ENCODE peak calls at places on chromosome 1, in four cellular contexts. Q is lower leg skin, H is NT2/D1, S is suprapubic skin. I is an unnamed sample.

GRCh38 chr1:235649722-235650163 is at the start of gene GNG4:
- DNase-seq in H (no peak), S (no peak), Q (peak), I (no peak)

GRCh38 chr1:13996334-13996733 is 296.3 kb downstream of the PRDM2 start:
- DNase-seq in H (peak), Q (no peak), S (no peak), I (no peak)

GRCh38 chr1:17696417-17697301 is 58.5 kb upstream of the ACTL8 start:
- DNase-seq in H (peak), Q (no peak), S (no peak), I (peak)

GRCh38 chr1:35191429-35192055 is 1.4 kb downstream of the SFPQ start:
- DNase-seq in Q (no peak), H (no peak), S (no peak), I (no peak)

GRCh38 chr1:81717230-81717629 is 83.5 kb upstream of the ADGRL2 start:
- DNase-seq in H (no peak), S (no peak), Q (no peak), I (no peak)

GRCh38 chr1:201180901-201181300 is 9.7 kb upstream of the IGFN1 start:
- DNase-seq in S (no peak), Q (peak), H (no peak), I (no peak)

GRCh38 chr1:58883037-58883887 is 99.4 kb upstream of the JUN start:
- DNase-seq in H (peak), S (peak), Q (peak), I (peak)

GRCh38 chr1:113809651-113810602 is 2.3 kb downstream of the RSBN1 start:
- DNase-seq in H (no peak), Q (no peak), S (no peak), I (no peak)

GRCh38 chr1:216193839-216194443 is 229.3 kb downstream of the USH2A start:
- DNase-seq in Q (no peak), H (no peak), S (no peak), I (no peak)

GRCh38 chr1:107829083-107829771 is 135.8 kb downstream of the VAV3 start:
- DNase-seq in Q (no peak), H (no peak), S (no peak), I (no peak)

GRCh38 chr1:19209990-19210771 is at the start of gene UBR4:
- DNase-seq in Q (peak), H (peak), S (peak), I (peak)

GRCh38 chr1:40870135-40870728 is 8.1 kb upstream of the CITED4 start:
- DNase-seq in H (no peak), Q (no peak), S (no peak), I (no peak)

I was measured in hepatic stellate cell.